ENCODE peak calls at places on chromosome 1, in four cellular contexts. R is mammary epithelial cell, T is HepG2, J is hepatocyte. Z is an unnamed sample.

GRCh38 chr1:228146761-228147693 is 2.7 kb upstream of the GJC2 start:
- DNase-seq in R (no peak), T (no peak), J (no peak), Z (no peak)

GRCh38 chr1:159088050-159088449 is 11.5 kb upstream of the AIM2 start:
- DNase-seq in R (peak; percentile 78), T (no peak), J (no peak), Z (peak; percentile 82)

GRCh38 chr1:31678681-31679080 is 25.1 kb downstream of the COL16A1 start:
- DNase-seq in R (no peak), T (no peak), J (no peak), Z (no peak)

GRCh38 chr1:209076688-209077087 is 506.8 kb upstream of the CAMK1G start:
- DNase-seq in R (peak; percentile 21), T (no peak), J (no peak), Z (peak; percentile 8)

GRCh38 chr1:225880210-225880584 is 2.0 kb downstream of the TMEM63A start:
- DNase-seq in R (no peak), T (no peak), J (no peak), Z (no peak)

GRCh38 chr1:34156739-34157138 is 8.3 kb downstream of the CSMD2 start:
- DNase-seq in R (no peak), T (no peak), J (no peak), Z (no peak)

GRCh38 chr1:13752852-13753251 is 52.9 kb downstream of the PRDM2 start:
- DNase-seq in R (no peak), T (no peak), J (no peak), Z (no peak)

GRCh38 chr1:113459279-113459678 is 69.0 kb downstream of the MAGI3 start:
- DNase-seq in R (peak; percentile 8), T (no peak), J (no peak), Z (no peak)

GRCh38 chr1:161902146-161902545 is 121.5 kb downstream of the OLFML2B start:
- DNase-seq in R (no peak), T (no peak), J (no peak), Z (no peak)

GRCh38 chr1:217462159-217462558 is 168.7 kb downstream of the GPATCH2 start:
- DNase-seq in R (no peak), T (no peak), J (no peak), Z (no peak)

GRCh38 chr1:40653851-40654537 is 11.5 kb downstream of the RIMS3 start:
- DNase-seq in R (no peak), T (no peak), J (peak; percentile 58), Z (no peak)

GRCh38 chr1:910311-910880 is 13.3 kb upstream of the SAMD11 start:
- DNase-seq in R (no peak), T (no peak), J (peak; percentile 5), Z (no peak)

GRCh38 chr1:232622981-232623380 is 7.0 kb downstream of the SIPA1L2 start:
- DNase-seq in R (no peak), T (no peak), J (peak; percentile 27), Z (no peak)

GRCh38 chr1:170162385-170163226 is 16.8 kb downstream of the NTMT2 start:
- DNase-seq in R (peak; percentile 57), T (peak; percentile 9), J (peak; percentile 63), Z (peak; percentile 97)

GRCh38 chr1:43868741-43869067 is 64.9 kb upstream of the ARTN start:
- DNase-seq in R (no peak), T (no peak), J (peak; percentile 62), Z (peak; percentile 75)

DNA sequence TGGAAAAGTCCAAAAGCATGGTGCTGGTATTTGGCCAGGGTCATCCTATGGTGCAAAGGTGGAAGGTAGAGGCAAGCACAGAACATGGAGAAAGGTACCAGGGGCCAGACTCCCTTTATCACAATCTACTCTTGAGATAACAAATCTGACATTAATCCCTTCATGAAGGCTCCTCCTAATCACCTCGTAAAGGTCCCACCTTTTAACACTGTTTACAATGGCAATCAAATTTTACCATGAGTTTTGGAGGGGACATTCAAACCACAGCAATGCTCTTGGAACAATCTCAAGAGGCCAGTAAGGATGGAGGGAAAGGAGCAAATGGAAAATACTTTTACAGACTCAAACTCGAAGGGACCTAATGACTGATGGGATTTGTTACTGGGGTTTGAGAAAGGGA is 6.1 kb downstream of the PTPN14 start:
- DNase-seq in R (no peak), T (no peak), J (no peak), Z (no peak)
- H3K79me2 ChIP-seq in R (peaks cover 99% of the 10 kb centered on the region), T (peaks cover 7% of the 10 kb centered on the region), J (peaks cover 98% of the 10 kb centered on the region), Z (peaks cover 100% of the 10 kb centered on the region)

GRCh38 chr1:176049582-176049981 is 157.5 kb downstream of the COP1 start:
- DNase-seq in R (no peak), T (no peak), J (no peak), Z (no peak)
- TF ChIP-seq EZH2 in R (no peak), T (no peak), J (no peak), Z (no peak)

DNA sequence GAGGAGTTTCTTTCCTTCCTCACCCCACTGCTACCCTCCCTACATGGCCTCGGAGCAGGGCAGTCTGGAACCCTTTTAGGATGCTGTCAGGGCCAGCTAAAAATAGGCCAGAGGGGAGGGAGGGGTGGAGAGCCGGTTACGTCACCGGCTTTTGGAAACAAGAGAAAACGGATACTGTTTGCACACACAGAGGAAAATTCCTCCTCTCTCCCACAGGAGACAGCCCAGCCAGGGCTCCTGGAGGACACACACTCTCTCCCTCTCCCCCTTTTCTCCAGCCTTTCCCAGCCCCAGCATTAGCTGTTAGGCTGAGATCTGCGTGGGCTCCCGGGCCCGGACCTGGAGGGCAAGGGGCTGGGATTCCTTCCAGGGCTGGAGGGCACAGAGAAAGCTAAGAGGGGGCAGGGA is 20.0 kb upstream of the ALDH4A1 start:
- DNase-seq in R (peak; percentile 58), T (peak; percentile 45), J (peak; percentile 82), Z (peak; percentile 88)
- H3K79me2 ChIP-seq in R (peaks cover 90% of the 10 kb centered on the region), T (peaks cover 15% of the 10 kb centered on the region), J (no peaks in the 10 kb centered on the region), Z (peaks cover 98% of the 10 kb centered on the region)

DNA sequence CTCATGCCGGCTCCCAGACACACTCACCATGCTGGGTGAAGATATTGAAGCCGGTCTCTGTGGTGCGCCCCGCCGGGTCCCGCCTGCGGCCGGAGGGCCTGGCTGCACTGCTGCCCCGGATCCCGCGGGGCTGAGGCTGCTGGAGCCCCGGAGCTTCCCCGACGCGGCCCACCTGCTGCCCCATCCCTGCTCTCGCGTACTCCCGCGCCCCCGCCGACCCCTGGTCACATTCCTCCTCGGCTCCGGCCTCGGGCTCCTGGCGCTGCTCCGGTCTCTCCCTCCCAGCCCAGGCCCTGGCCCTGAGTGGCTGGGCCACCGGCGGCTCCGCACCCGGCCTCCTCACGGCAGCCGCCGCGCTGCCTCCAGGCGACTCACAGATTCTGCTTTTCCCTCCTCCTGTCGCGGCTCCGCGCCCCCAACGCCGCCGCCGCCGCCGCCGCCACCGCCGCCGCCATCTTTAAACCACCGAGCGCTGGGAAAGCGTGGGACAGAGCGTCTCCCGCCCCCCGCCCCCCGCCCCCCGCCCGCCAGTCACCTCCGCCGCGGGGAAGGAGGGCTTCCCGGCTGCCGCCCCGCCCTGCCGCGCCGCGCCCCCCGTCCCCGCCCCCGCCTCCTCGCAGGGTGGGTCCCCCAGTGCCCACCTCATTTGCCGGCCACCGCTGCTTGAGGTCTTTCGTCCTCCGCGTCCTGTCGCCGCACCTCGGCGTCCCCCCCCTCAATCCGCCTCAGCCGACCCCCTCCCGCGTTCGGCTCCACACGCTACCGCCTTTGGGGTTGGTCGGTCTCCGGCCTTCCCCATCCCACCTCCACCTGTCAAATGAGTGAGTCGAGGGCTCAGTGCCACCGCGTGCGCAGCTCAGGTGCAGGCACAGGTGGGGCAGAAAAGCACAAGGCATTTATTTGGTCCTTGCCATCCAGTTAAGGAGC is at the start of gene ABL2:
- DNase-seq in R (no peak), T (peak; percentile 18), J (peak; percentile 67), Z (no peak)
- TF ChIP-seq EZH2 in R (no peak), T (no peak), J (no peak), Z (no peak)

DNA sequence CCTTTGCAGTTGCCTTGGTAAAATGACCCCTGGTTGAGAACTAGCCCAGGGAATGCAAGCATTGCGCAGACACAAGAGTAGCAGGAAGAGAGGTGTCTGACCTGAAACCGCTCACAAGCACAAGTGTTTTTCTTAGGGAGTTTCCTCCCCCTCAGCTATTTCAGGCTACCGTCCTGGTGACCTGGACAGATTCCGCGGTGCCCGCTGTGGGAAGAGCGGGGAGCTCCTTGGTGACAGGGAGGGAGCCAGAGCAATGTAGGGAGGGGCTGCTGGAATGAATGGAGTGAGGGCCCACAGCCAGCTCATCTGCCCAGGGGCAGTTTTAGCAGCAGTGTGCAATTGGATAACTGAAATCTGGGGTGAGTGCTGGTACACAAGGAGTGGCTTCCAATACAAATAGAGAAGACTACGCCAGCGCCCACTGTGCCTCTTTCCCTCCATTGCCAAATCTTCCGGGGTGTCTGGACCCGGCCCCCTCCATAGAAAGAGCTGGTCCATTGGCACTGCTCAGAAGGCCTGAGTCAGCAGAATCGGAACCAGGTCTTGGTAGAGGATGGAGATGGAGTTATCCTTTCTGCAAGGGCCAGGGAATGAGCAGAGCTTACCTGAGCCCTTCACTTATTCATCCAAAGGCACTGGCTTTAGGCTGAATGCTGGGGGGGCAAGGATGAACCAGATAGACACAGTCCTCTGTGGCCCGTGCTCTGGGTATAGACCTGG is 82.8 kb downstream of the TRABD2B start:
- DNase-seq in R (peak; percentile 48), T (no peak), J (no peak), Z (no peak)
- H3K79me2 ChIP-seq in R (no peaks in the 10 kb centered on the region), T (peaks cover 6% of the 10 kb centered on the region), J (no peaks in the 10 kb centered on the region), Z (no peaks in the 10 kb centered on the region)

GRCh38 chr1:223133824-223134435 is 9.1 kb downstream of the TLR5 start:
- DNase-seq in R (peak; percentile 84), T (peak; percentile 41), J (peak; percentile 94), Z (peak; percentile 55)
- TF ChIP-seq EZH2 in R (no peak), T (no peak), J (no peak), Z (no peak)

DNA sequence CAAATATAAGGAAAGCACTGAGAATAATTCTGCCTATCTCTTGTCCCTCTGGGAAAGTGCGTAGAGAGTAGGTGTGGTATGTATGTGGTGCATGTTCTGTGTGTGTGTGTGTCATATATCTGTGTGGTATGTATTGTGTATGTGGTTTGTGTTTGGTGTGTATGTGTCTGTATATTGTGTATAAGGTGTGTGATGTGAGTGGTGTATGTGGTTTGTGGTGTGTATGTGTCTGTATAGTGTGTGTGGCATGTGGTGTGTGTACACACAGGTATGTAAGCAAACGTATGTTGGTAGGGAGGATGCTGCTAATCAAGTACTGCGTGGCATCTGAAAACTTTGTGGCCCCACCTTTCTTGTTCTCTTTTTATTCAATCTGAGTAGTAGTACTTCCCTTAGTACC is 68.3 kb upstream of the LAX1 start:
- DNase-seq in R (no peak), T (no peak), J (no peak), Z (no peak)
- H3K79me2 ChIP-seq in R (peaks cover 35% of the 10 kb centered on the region), T (no peaks in the 10 kb centered on the region), J (peaks cover 50% of the 10 kb centered on the region), Z (peaks cover 44% of the 10 kb centered on the region)

DNA sequence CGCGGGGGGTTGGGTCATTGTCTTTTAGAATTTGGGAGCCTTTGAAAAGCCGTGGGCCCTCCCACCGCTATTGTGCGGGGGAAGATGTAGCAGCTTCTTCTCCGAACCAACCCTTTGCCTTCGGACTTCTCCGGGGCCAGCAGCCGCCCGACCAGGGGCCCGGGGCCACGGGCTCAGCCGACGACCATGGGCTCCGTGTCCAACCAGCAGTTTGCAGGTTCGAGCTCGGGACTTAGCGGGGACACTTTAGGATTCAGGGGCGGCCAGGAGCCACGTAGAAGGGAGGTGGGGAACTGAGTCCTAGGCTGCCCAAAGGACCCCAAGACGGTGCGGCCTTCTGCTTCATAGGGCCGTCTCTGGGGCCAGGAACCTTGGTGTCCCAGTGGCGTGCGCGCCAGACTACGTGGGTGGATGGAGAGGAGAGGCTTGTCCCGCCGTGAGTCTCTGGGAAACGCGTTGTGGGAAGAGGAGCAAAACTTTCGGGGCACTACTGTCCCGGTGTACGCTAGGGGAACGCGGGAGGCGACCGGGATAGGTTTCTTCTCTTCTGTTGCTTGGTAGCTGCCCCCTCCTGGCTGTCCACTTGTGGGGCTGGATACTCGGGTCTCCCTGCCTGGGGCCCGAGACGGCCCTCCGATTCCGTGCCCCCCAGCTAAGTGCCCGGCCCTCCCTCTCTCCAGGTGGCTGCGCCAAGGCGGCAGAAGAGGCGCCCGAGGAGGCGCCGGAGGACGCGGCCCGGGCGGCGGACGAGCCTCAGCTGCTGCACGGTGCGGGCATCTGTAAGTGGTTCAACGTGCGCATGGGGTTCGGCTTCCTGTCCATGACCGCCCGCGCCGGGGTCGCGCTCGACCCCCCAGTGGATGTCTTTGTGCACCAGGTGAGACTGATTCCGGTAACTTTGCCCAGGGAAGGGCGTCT is at the start of gene LIN28A:
- DNase-seq in R (no peak), T (no peak), J (no peak), Z (no peak)
- TF ChIP-seq EZH2 in R (peak; percentile 97), T (peak; percentile 87), J (peak; percentile 93), Z (peak; percentile 95)

Z was measured in astrocyte.